ENCODE peak calls at places on chromosome 22, in four cellular contexts. K is A549, X is WTC11, S is endothelial cell of umbilical vein. I is an unnamed sample.

GRCh38 chr22:21802056-21802455 is 65.4 kb downstream of the MAPK1 start:
- DNase-seq in S (no peak), K (no peak), X (no peak), I (peak)

GRCh38 chr22:25170426-25170980 is 29.2 kb upstream of the CRYBB3 start:
- DNase-seq in K (no peak), S (no peak), X (no peak), I (no peak)

GRCh38 chr22:36192601-36193000 is 9.0 kb downstream of the APOL4 start:
- DNase-seq in K (no peak), X (no peak), S (peak), I (no peak)

GRCh38 chr22:35893698-35894097 is 134.9 kb downstream of the RBFOX2 start:
- DNase-seq in K (no peak), X (no peak), S (peak), I (no peak)

GRCh38 chr22:42548597-42549328 is 5.0 kb upstream of the SERHL2 start:
- DNase-seq in S (no peak), X (no peak), K (no peak), I (no peak)

GRCh38 chr22:37249946-37250345 is 5.9 kb upstream of the RAC2 start:
- DNase-seq in K (no peak), X (no peak), S (no peak), I (no peak)

GRCh38 chr22:45891996-45892621 is 84.9 kb downstream of the WNT7B start:
- DNase-seq in S (no peak), X (no peak), K (no peak), I (no peak)

GRCh38 chr22:30609260-30610185 is 2.5 kb downstream of the TCN2 start:
- DNase-seq in K (peak), S (peak), X (no peak), I (no peak)

GRCh38 chr22:18952022-18952421 is 15.9 kb upstream of the PRODH start:
- DNase-seq in K (no peak), S (no peak), X (no peak), I (no peak)

GRCh38 chr22:35904332-35904692 is 124.3 kb downstream of the RBFOX2 start:
- DNase-seq in X (no peak), S (no peak), K (no peak), I (no peak)

GRCh38 chr22:24159650-24160049 is 21.6 kb upstream of the SUSD2 start:
- DNase-seq in X (no peak), S (no peak), K (no peak), I (no peak)

GRCh38 chr22:47303161-47303890 is 540.9 kb downstream of the TBC1D22A start:
- DNase-seq in X (no peak), S (no peak), K (no peak), I (no peak)

GRCh38 chr22:28435271-28435825 is 244.3 kb downstream of the TTC28 start:
- DNase-seq in X (no peak), S (no peak), K (no peak), I (no peak)

GRCh38 chr22:35882226-35883027 is 146.2 kb downstream of the RBFOX2 start:
- DNase-seq in S (peak), X (no peak), K (no peak), I (no peak)

GRCh38 chr22:17781319-17782031 is 7.2 kb upstream of the BID start:
- DNase-seq in X (no peak), K (peak), S (peak), I (no peak)

GRCh38 chr22:46086577-46087335 is 63.6 kb upstream of the PPARA start:
- DNase-seq in X (no peak), S (no peak), K (no peak), I (no peak)

GRCh38 chr22:22424956-22425355 is 83.6 kb downstream of the ZNF280B start:
- DNase-seq in S (no peak), X (no peak), K (no peak), I (no peak)

GRCh38 chr22:38406617-38407016 is 48.4 kb downstream of the KCNJ4 start:
- DNase-seq in K (no peak), S (no peak), X (no peak), I (no peak)
- TF ChIP-seq MAX in K (no peak), S (no peak), X (no peak), I (no peak)

DNA sequence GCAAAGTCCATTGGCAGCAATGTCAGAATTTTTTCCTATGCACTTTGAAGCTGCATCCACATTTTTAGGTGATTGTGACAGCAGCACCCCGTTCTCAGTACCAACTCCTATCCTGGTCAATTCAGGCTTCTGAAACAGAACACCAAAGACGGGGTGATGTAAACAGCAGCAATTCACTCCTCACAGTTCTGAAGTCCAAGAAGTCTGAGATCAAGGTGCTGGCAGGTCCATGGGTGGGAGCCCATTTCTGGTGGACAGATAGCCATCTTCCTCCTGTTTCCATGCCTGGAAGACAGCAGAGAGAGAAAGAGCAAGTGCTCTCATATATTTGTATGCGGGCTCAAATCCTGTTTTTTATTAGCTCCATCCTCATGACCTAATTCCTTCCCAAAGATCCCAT is 471.2 kb downstream of the BRD1 start:
- DNase-seq in S (no peak), K (no peak), X (no peak), I (no peak)
- TF ChIP-seq MAX in S (no peak), K (no peak), X (no peak), I (no peak)

GRCh38 chr22:49044776-49045175 is 782.9 kb downstream of the BRD1 start:
- DNase-seq in S (no peak), X (no peak), K (no peak), I (no peak)
- TF ChIP-seq MAX in S (no peak), X (no peak), K (no peak), I (no peak)

GRCh38 chr22:43782448-43782847 is 29.7 kb downstream of the EFCAB6 start:
- DNase-seq in K (no peak), X (no peak), S (no peak), I (no peak)

GRCh38 chr22:43776081-43776670 is 35.9 kb downstream of the EFCAB6 start:
- DNase-seq in S (no peak), X (no peak), K (no peak), I (no peak)

GRCh38 chr22:43774318-43774717 is 37.8 kb downstream of the EFCAB6 start:
- DNase-seq in S (no peak), X (no peak), K (no peak), I (no peak)

GRCh38 chr22:43777204-43777671 is 34.9 kb downstream of the EFCAB6 start:
- DNase-seq in S (peak), X (no peak), K (no peak), I (no peak)
- TF ChIP-seq MAX in S (no peak), X (no peak), K (no peak), I (no peak)

DNA sequence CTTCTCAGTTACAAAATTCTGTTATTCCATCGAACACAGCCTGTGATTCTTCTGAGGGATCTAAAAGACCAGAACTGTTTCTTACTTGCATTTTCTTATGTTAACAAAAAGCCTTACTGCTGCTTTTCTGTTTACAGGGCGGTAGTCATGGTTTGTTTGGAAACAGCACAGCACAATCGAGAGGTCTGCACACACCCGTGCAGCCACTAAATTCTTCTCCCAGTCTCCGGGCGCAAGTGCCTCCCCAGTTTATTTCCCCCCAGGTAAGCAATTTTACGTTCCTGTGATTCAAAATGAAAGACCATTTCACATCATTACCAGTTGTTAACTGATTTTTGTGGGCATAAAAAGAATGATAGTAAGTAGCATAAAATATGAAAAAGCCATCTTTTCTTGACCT is 60.8 kb upstream of the ADSL start:
- DNase-seq in K (no peak), S (no peak), X (no peak), I (no peak)
- TF ChIP-seq MAX in K (no peak), S (no peak), X (no peak), I (no peak)

DNA sequence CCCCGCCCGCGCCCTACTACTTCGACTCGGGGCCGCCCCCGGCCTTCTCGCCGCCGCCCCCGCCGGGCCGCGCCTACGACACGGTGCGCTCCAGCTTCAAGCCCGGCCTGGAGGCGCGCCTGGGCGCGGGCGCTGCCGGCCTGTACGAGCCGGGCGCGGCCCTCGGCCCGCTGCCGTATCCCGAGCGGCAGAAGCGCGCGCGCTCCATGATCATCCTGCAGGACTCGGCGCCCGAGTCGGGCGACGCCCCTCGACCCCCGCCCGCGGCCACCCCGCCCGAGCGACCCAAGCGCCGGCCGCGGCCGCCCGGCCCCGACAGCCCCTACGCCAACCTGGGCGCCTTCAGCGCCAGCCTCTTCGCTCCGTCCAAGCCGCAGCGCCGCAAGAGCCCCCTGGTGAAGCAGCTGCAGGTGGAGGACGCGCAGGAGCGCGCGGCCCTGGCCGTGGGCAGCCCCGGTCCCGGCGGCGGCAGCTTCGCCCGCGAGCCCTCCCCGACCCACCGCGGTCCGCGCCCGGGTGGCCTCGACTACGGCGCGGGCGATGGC is 17.6 kb upstream of the ACR start:
- DNase-seq in X (no peak), S (no peak), K (no peak), I (no peak)
- TF ChIP-seq MAX in X (no peak), S (no peak), K (no peak), I (no peak)

GRCh38 chr22:32754413-32755041 is 47.0 kb upstream of the TIMP3 start:
- DNase-seq in K (no peak), S (no peak), X (no peak), I (no peak)
- TF ChIP-seq MAX in K (no peak), S (no peak), X (no peak), I (no peak)